ENCODE peak calls at places on chromosomes 6 and 20, in four cellular contexts. J, V, R and A are unnamed samples.

GRCh38 chr6:170049641-170050491 is 241.0 kb downstream of the DLL1 start:
- DNase-seq in J (no peak), V (no peak), R (no peak), A (no peak)

GRCh38 chr6:51553246-51554015 is 534.0 kb downstream of the PKHD1 start:
- DNase-seq in J (no peak), V (no peak), R (no peak), A (no peak)

GRCh38 chr20:19265646-19266374 is 53.4 kb downstream of the SLC24A3 start:
- DNase-seq in J (peak), V (no peak), R (no peak), A (peak)

GRCh38 chr6:4612636-4613171 is 163.5 kb upstream of the CDYL start:
- DNase-seq in J (no peak), V (no peak), R (no peak), A (no peak)

GRCh38 chr6:81890846-81891245 is 138.4 kb upstream of the TENT5A start:
- DNase-seq in J (no peak), V (no peak), R (no peak), A (no peak)

GRCh38 chr6:123668063-123668462 is 31.3 kb upstream of the TRDN start:
- DNase-seq in J (no peak), V (no peak), R (no peak), A (no peak)

GRCh38 chr6:110398778-110399177 is 16.6 kb downstream of the DDO start:
- DNase-seq in J (no peak), V (no peak), R (no peak), A (no peak)

GRCh38 chr20:62243906-62244515 is 5.7 kb downstream of the OSBPL2 start:
- DNase-seq in J (no peak), V (no peak), R (no peak), A (no peak)

GRCh38 chr6:76810286-76810685 is 653.0 kb downstream of the HTR1B start:
- DNase-seq in J (no peak), V (no peak), R (no peak), A (no peak)

GRCh38 chr20:41306061-41306727 is 11.3 kb downstream of the ZHX3 start:
- DNase-seq in J (peak), V (no peak), R (no peak), A (no peak)

GRCh38 chr6:139977887-139978332 is 603.5 kb upstream of the CITED2 start:
- DNase-seq in J (no peak), V (no peak), R (peak), A (peak)

GRCh38 chr6:7239590-7239948 is 73.4 kb downstream of the SSR1 start:
- DNase-seq in J (no peak), V (no peak), R (no peak), A (no peak)

GRCh38 chr20:29689411-29690225 is 1567.8 kb upstream of the DEFB115 start:
- DNase-seq in J (no peak), V (peak), R (peak), A (no peak)

GRCh38 chr6:89944826-89945407 is 50.6 kb downstream of the GJA10 start:
- DNase-seq in J (no peak), V (peak), R (no peak), A (no peak)

GRCh38 chr6:53476979-53477378 is 67.9 kb downstream of the GCLC start:
- DNase-seq in J (no peak), V (no peak), R (no peak), A (no peak)

GRCh38 chr6:31901415-31901952 is 402 bp downstream of the ZBTB12 start:
- DNase-seq in J (peak), V (peak), R (peak), A (peak)

GRCh38 chr6:133774356-133774755 is 114.6 kb upstream of the TCF21 start:
- DNase-seq in J (no peak), V (no peak), R (no peak), A (no peak)

GRCh38 chr6:45377041-45377554 is 636 bp downstream of the SUPT3H start:
- DNase-seq in J (peak), V (no peak), R (no peak), A (no peak)